ENCODE peak calls at places on chromosomes 12 and 14, in four cellular contexts. K, D, O and J are unnamed samples.

GRCh38 chr14:61184117-61184516 is 97.0 kb downstream of the TMEM30B start:
- DNase-seq in K (no peak), O (no peak), D (no peak), J (peak; percentile 95)

GRCh38 chr12:96587691-96588090 is 98.3 kb downstream of the CFAP54 start:
- DNase-seq in K (no peak), O (no peak), D (no peak), J (peak; percentile 15)

GRCh38 chr14:58747181-58747580 is 109.4 kb downstream of the DACT1 start:
- DNase-seq in D (no peak), O (no peak), K (peak; percentile 43), J (peak; percentile 74)

GRCh38 chr14:61174395-61175386 is 106.4 kb downstream of the TMEM30B start:
- DNase-seq in K (no peak), O (no peak), D (no peak), J (peak; percentile 73)

GRCh38 chr14:40074169-40074568 is 641.9 kb upstream of the FBXO33 start:
- DNase-seq in D (no peak), K (no peak), O (no peak), J (no peak)

GRCh38 chr12:32248594-32249140 is 142.0 kb downstream of the BICD1 start:
- DNase-seq in D (no peak), O (no peak), K (no peak), J (peak; percentile 7)

GRCh38 chr12:54136844-54137580 is 51.8 kb downstream of the SMUG1 start:
- DNase-seq in D (no peak), O (no peak), K (no peak), J (peak; percentile 18)

GRCh38 chr14:76203086-76204001 is 51.6 kb downstream of the GPATCH2L start:
- DNase-seq in D (peak; percentile 46), K (no peak), O (no peak), J (peak; percentile 92)

GRCh38 chr12:46360908-46361666 is 11.5 kb downstream of the SLC38A2 start:
- DNase-seq in D (no peak), K (no peak), O (no peak), J (no peak)

GRCh38 chr12:49792976-49793580 is 35.1 kb downstream of the NCKAP5L start:
- DNase-seq in D (no peak), K (no peak), O (no peak), J (no peak)

GRCh38 chr12:112555621-112556233 is 137.0 kb downstream of the PTPN11 start:
- DNase-seq in D (no peak), K (no peak), O (no peak), J (no peak)

GRCh38 chr14:85604021-85604420 is 74.1 kb downstream of the FLRT2 start:
- DNase-seq in K (no peak), O (no peak), D (no peak), J (no peak)

GRCh38 chr14:103625361-103626095 is 3.5 kb upstream of the KLC1 start:
- DNase-seq in O (peak; percentile 20), K (no peak), D (no peak), J (no peak)

GRCh38 chr12:90366286-90366685 is 588.7 kb downstream of the CCER1 start:
- DNase-seq in O (no peak), D (no peak), K (no peak), J (peak; percentile 14)

GRCh38 chr14:31479026-31479425 is 8.8 kb downstream of the GPR33 start:
- DNase-seq in D (no peak), O (no peak), K (no peak), J (no peak)

GRCh38 chr14:34007902-34008301 is 57.0 kb upstream of the EGLN3 start:
- DNase-seq in O (no peak), K (no peak), D (no peak), J (no peak)

GRCh38 chr12:95653761-95654546 is 102.7 kb upstream of the USP44 start:
- DNase-seq in K (peak; percentile 41), D (peak; percentile 49), O (no peak), J (peak; percentile 94)

GRCh38 chr12:127548123-127548553 is 718.8 kb upstream of the TMEM132C start:
- DNase-seq in O (no peak), K (no peak), D (peak; percentile 53), J (peak; percentile 80)

GRCh38 chr14:90900712-90901111 is 84.5 kb upstream of the TTC7B start:
- DNase-seq in D (no peak), O (no peak), K (no peak), J (no peak)

GRCh38 chr14:71346685-71347084 is 439.4 kb downstream of the PCNX1 start:
- DNase-seq in D (no peak), K (no peak), O (no peak), J (no peak)

GRCh38 chr12:63845726-63846125 is 1.2 kb downstream of the SRGAP1 start:
- DNase-seq in O (no peak), K (no peak), D (peak; percentile 75), J (peak; percentile 61)

GRCh38 chr14:38073641-38074040 is 134.1 kb upstream of the SSTR1 start:
- DNase-seq in D (peak; percentile 84), O (no peak), K (no peak), J (peak; percentile 62)

GRCh38 chr12:94710933-94711332 is 60.6 kb upstream of the TMCC3 start:
- DNase-seq in O (peak; percentile 19), K (no peak), D (peak; percentile 18), J (peak; percentile 32)

GRCh38 chr14:75769047-75769685 is 108.1 kb downstream of the TTLL5 start:
- DNase-seq in O (no peak), D (no peak), K (no peak), J (no peak)

GRCh38 chr12:50056629-50056976 is 793 bp upstream of the ASIC1 start:
- DNase-seq in K (no peak), D (no peak), O (no peak), J (no peak)

GRCh38 chr12:93178154-93178878 is 199.4 kb upstream of the NUDT4 start:
- DNase-seq in O (no peak), D (no peak), K (no peak), J (no peak)

GRCh38 chr12:1912580-1913376 is 5.7 kb downstream of the CACNA2D4 start:
- DNase-seq in D (peak; percentile 18), O (no peak), K (no peak), J (peak; percentile 84)

GRCh38 chr12:80778005-80778541 is 61.4 kb downstream of the MYF5 start:
- DNase-seq in K (peak; percentile 70), O (no peak), D (peak; percentile 29), J (peak; percentile 89)

GRCh38 chr14:85421166-85421877 is 108.6 kb upstream of the FLRT2 start:
- DNase-seq in D (no peak), O (no peak), K (no peak), J (peak; percentile 87)

GRCh38 chr12:89648211-89648930 is 60.3 kb downstream of the ATP2B1 start:
- DNase-seq in D (no peak), K (no peak), O (no peak), J (peak; percentile 53)

GRCh38 chr14:91891081-91891480 is 23.7 kb upstream of the TC2N start:
- DNase-seq in K (no peak), D (no peak), O (no peak), J (no peak)

GRCh38 chr12:89960011-89960507 is 251.4 kb upstream of the ATP2B1 start:
- DNase-seq in K (no peak), D (no peak), O (no peak), J (peak; percentile 63)

GRCh38 chr14:99273724-99274345 is 1.8 kb upstream of the BCL11B start:
- DNase-seq in O (no peak), K (no peak), D (peak; percentile 36), J (peak; percentile 11)

GRCh38 chr14:104677506-104678332 is 11.7 kb upstream of the INF2 start:
- DNase-seq in O (peak; percentile 67), K (peak; percentile 67), D (peak; percentile 66), J (peak; percentile 87)

GRCh38 chr12:25497021-25497420 is 56.1 kb downstream of the LMNTD1 start:
- DNase-seq in O (no peak), D (no peak), K (no peak), J (no peak)